ENCODE peak calls at places on chromosome 7, in six cellular contexts. One of them, this sample, is unnamed.
A peak's percentile ranks its signal among the peaks of the same experiment; 100 is the strongest.

GRCh38 chr7:127150543-127150942 is 102.2 kb downstream of the GRM8 start:
- DNase-seq in GM12891: no peak
- DNase-seq in upper lobe of left lung: no peak
- DNase-seq in suprapubic skin: no peak
- DNase-seq in body of pancreas: no peak
- DNase-seq in K562: no peak
- DNase-seq in this sample: no peak

GRCh38 chr7:117169907-117170306 is 153.0 kb downstream of the WNT2 start:
- DNase-seq in GM12891: no peak
- DNase-seq in upper lobe of left lung: no peak
- DNase-seq in suprapubic skin: no peak
- DNase-seq in body of pancreas: peak; percentile 82
- DNase-seq in K562: no peak
- DNase-seq in this sample: no peak

GRCh38 chr7:151238190-151238810 is 6.0 kb downstream of the CHPF2 start:
- DNase-seq in GM12891: no peak
- DNase-seq in upper lobe of left lung: no peak
- DNase-seq in suprapubic skin: no peak
- DNase-seq in body of pancreas: no peak
- DNase-seq in K562: no peak
- DNase-seq in this sample: no peak

GRCh38 chr7:99140813-99141212 is 3.1 kb downstream of the SMURF1 start:
- DNase-seq in GM12891: no peak
- DNase-seq in upper lobe of left lung: no peak
- DNase-seq in suprapubic skin: no peak
- DNase-seq in body of pancreas: no peak
- DNase-seq in K562: no peak
- DNase-seq in this sample: no peak

GRCh38 chr7:16465469-16466086 is at the start of gene SOSTDC1:
- DNase-seq in GM12891: no peak
- DNase-seq in upper lobe of left lung: no peak
- DNase-seq in suprapubic skin: no peak
- DNase-seq in body of pancreas: peak; percentile 7
- DNase-seq in K562: peak; percentile 16
- DNase-seq in this sample: no peak

GRCh38 chr7:43491984-43492383 is 90.9 kb upstream of the STK17A start:
- DNase-seq in GM12891: no peak
- DNase-seq in upper lobe of left lung: no peak
- DNase-seq in suprapubic skin: no peak
- DNase-seq in body of pancreas: no peak
- DNase-seq in K562: no peak
- DNase-seq in this sample: peak; percentile 77

GRCh38 chr7:35971133-35971995 is 170.5 kb downstream of the SEPTIN7 start:
- DNase-seq in GM12891: peak; percentile 37
- DNase-seq in upper lobe of left lung: no peak
- DNase-seq in suprapubic skin: no peak
- DNase-seq in body of pancreas: peak; percentile 50
- DNase-seq in K562: no peak
- DNase-seq in this sample: no peak

GRCh38 chr7:9776900-9777299 is 1196.8 kb upstream of the PHF14 start:
- DNase-seq in GM12891: no peak
- DNase-seq in upper lobe of left lung: no peak
- DNase-seq in suprapubic skin: no peak
- DNase-seq in body of pancreas: no peak
- DNase-seq in K562: no peak
- DNase-seq in this sample: no peak

GRCh38 chr7:16264436-16265183 is 156.7 kb downstream of the CRPPA start:
- DNase-seq in GM12891: no peak
- DNase-seq in upper lobe of left lung: no peak
- DNase-seq in suprapubic skin: no peak
- DNase-seq in body of pancreas: no peak
- DNase-seq in K562: no peak
- DNase-seq in this sample: no peak

GRCh38 chr7:122133477-122133876 is 10.6 kb downstream of the AASS start:
- DNase-seq in GM12891: no peak
- DNase-seq in upper lobe of left lung: no peak
- DNase-seq in suprapubic skin: no peak
- DNase-seq in body of pancreas: no peak
- DNase-seq in K562: no peak
- DNase-seq in this sample: no peak

GRCh38 chr7:41886257-41886905 is 183.5 kb upstream of the INHBA start:
- DNase-seq in GM12891: no peak
- DNase-seq in upper lobe of left lung: peak; percentile 40
- DNase-seq in suprapubic skin: no peak
- DNase-seq in body of pancreas: peak; percentile 19
- DNase-seq in K562: no peak
- DNase-seq in this sample: peak; percentile 58

GRCh38 chr7:17646181-17646956 is 293.9 kb downstream of the SNX13 start:
- DNase-seq in GM12891: no peak
- DNase-seq in upper lobe of left lung: no peak
- DNase-seq in suprapubic skin: no peak
- DNase-seq in body of pancreas: no peak
- DNase-seq in K562: no peak
- DNase-seq in this sample: no peak

GRCh38 chr7:57201895-57202210 is 69.6 kb upstream of the ZNF479 start:
- DNase-seq in GM12891: no peak
- DNase-seq in upper lobe of left lung: no peak
- DNase-seq in suprapubic skin: no peak
- DNase-seq in body of pancreas: no peak
- DNase-seq in K562: no peak
- DNase-seq in this sample: no peak

GRCh38 chr7:72710983-72711382 is 117.0 kb downstream of the TYW1B start:
- DNase-seq in GM12891: no peak
- DNase-seq in upper lobe of left lung: no peak
- DNase-seq in suprapubic skin: no peak
- DNase-seq in body of pancreas: no peak
- DNase-seq in K562: peak; percentile 54
- DNase-seq in this sample: no peak

GRCh38 chr7:92745241-92745640 is 91.1 kb downstream of the CDK6 start:
- DNase-seq in GM12891: no peak
- DNase-seq in upper lobe of left lung: no peak
- DNase-seq in suprapubic skin: no peak
- DNase-seq in body of pancreas: no peak
- DNase-seq in K562: no peak
- DNase-seq in this sample: no peak

GRCh38 chr7:158803226-158803944 is 25.9 kb downstream of the ESYT2 start:
- DNase-seq in GM12891: no peak
- DNase-seq in upper lobe of left lung: no peak
- DNase-seq in suprapubic skin: no peak
- DNase-seq in body of pancreas: no peak
- DNase-seq in K562: no peak
- DNase-seq in this sample: no peak

GRCh38 chr7:158774916-158775315 is 54.4 kb downstream of the ESYT2 start:
- DNase-seq in GM12891: no peak
- DNase-seq in upper lobe of left lung: no peak
- DNase-seq in suprapubic skin: no peak
- DNase-seq in body of pancreas: no peak
- DNase-seq in K562: no peak
- DNase-seq in this sample: no peak

GRCh38 chr7:87853237-87853864 is 22.8 kb downstream of the SLC25A40 start:
- DNase-seq in GM12891: no peak
- DNase-seq in upper lobe of left lung: no peak
- DNase-seq in suprapubic skin: no peak
- DNase-seq in body of pancreas: no peak
- DNase-seq in K562: no peak
- DNase-seq in this sample: no peak

GRCh38 chr7:129864042-129864441 is 88.7 kb downstream of the UBE2H start:
- DNase-seq in GM12891: no peak
- DNase-seq in upper lobe of left lung: no peak
- DNase-seq in suprapubic skin: no peak
- DNase-seq in body of pancreas: peak; percentile 64
- DNase-seq in K562: no peak
- DNase-seq in this sample: no peak

DNA sequence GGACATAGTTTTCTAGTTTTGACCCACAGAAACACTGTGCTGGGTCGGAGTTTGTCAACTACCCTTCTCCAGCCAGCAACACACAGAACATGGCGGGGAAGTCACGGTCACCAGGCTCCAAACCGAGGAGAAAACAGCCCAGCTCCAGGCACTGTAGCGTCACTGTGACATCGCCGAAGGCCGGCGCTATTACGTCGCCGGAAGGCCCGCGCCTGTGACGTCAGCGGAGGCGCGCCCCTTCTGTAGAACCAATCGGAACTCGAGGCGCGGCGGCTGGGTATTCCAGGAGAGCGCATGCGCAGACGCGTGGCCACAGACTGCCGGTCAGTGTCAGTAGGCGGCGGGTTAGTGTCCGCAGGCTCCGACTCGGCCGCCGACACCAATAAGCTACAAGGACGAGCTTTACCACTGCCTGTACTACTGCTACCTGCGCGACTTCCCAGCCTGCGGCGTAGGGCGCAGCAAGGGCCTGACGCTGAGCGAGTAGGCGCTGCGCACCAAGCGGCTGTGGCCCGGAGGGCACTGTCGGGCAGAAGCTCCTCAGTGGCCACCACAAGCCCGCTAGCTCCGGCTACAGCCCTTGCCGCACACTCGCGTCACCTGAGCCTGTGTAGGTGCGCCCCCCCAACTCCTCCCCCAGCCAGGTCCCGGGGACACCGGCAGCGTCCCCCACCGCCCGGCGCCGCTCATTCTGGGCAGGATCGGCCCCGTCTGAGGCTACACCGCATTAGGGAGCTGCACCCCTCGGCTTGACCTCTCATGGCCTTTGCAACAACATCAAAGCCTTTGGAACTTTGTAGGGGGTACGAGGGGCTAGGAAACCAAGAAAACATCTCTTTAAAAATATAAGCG is 35.1 kb upstream of the SRRM3 start:
- DNase-seq in GM12891: peak; percentile 91
- DNase-seq in upper lobe of left lung: peak; percentile 98
- DNase-seq in suprapubic skin: peak; percentile 99
- DNase-seq in body of pancreas: peak; percentile 99
- DNase-seq in K562: peak; percentile 98
- DNase-seq in this sample: peak; percentile 89
- TF ChIP-seq POLR2A in GM12891: no peak
- TF ChIP-seq POLR2A in upper lobe of left lung: peak; percentile 90
- TF ChIP-seq POLR2A in suprapubic skin: peak; percentile 25
- TF ChIP-seq POLR2A in body of pancreas: peak; percentile 97
- TF ChIP-seq POLR2A in K562: peak; percentile 93
- TF ChIP-seq POLR2A in this sample: peak; percentile 91

GRCh38 chr7:39367943-39368342 is 198.3 kb upstream of the YAE1 start:
- DNase-seq in GM12891: no peak
- DNase-seq in upper lobe of left lung: no peak
- DNase-seq in suprapubic skin: no peak
- DNase-seq in body of pancreas: no peak
- DNase-seq in K562: no peak
- DNase-seq in this sample: no peak
- TF ChIP-seq POLR2A in GM12891: no peak
- TF ChIP-seq POLR2A in upper lobe of left lung: no peak
- TF ChIP-seq POLR2A in suprapubic skin: no peak
- TF ChIP-seq POLR2A in body of pancreas: no peak
- TF ChIP-seq POLR2A in K562: no peak
- TF ChIP-seq POLR2A in this sample: no peak

GRCh38 chr7:100271716-100272537 is 35.6 kb upstream of the SPDYE3 start:
- DNase-seq in GM12891: peak; percentile 90
- DNase-seq in upper lobe of left lung: peak; percentile 100
- DNase-seq in suprapubic skin: peak; percentile 99
- DNase-seq in body of pancreas: peak; percentile 99
- DNase-seq in K562: peak; percentile 94
- DNase-seq in this sample: peak; percentile 84
- TF ChIP-seq POLR2A in GM12891: no peak
- TF ChIP-seq POLR2A in upper lobe of left lung: no peak
- TF ChIP-seq POLR2A in suprapubic skin: no peak
- TF ChIP-seq POLR2A in body of pancreas: peak; percentile 54
- TF ChIP-seq POLR2A in K562: peak; percentile 40
- TF ChIP-seq POLR2A in this sample: peak; percentile 57

GRCh38 chr7:33107136-33108066 is 1.8 kb downstream of the RP9 start:
- DNase-seq in GM12891: no peak
- DNase-seq in upper lobe of left lung: peak; percentile 36
- DNase-seq in suprapubic skin: no peak
- DNase-seq in body of pancreas: peak; percentile 34
- DNase-seq in K562: no peak
- DNase-seq in this sample: no peak

GRCh38 chr7:33111614-33112013 is 2.4 kb upstream of the RP9 start:
- DNase-seq in GM12891: no peak
- DNase-seq in upper lobe of left lung: no peak
- DNase-seq in suprapubic skin: no peak
- DNase-seq in body of pancreas: no peak
- DNase-seq in K562: no peak
- DNase-seq in this sample: no peak

GRCh38 chr7:33108591-33108930 is 643 bp downstream of the RP9 start:
- DNase-seq in GM12891: no peak
- DNase-seq in upper lobe of left lung: no peak
- DNase-seq in suprapubic skin: no peak
- DNase-seq in body of pancreas: no peak
- DNase-seq in K562: no peak
- DNase-seq in this sample: no peak

GRCh38 chr7:33109758-33110238 is 594 bp upstream of the RP9 start:
- DNase-seq in GM12891: no peak
- DNase-seq in upper lobe of left lung: no peak
- DNase-seq in suprapubic skin: no peak
- DNase-seq in body of pancreas: no peak
- DNase-seq in K562: no peak
- DNase-seq in this sample: peak; percentile 51

DNA sequence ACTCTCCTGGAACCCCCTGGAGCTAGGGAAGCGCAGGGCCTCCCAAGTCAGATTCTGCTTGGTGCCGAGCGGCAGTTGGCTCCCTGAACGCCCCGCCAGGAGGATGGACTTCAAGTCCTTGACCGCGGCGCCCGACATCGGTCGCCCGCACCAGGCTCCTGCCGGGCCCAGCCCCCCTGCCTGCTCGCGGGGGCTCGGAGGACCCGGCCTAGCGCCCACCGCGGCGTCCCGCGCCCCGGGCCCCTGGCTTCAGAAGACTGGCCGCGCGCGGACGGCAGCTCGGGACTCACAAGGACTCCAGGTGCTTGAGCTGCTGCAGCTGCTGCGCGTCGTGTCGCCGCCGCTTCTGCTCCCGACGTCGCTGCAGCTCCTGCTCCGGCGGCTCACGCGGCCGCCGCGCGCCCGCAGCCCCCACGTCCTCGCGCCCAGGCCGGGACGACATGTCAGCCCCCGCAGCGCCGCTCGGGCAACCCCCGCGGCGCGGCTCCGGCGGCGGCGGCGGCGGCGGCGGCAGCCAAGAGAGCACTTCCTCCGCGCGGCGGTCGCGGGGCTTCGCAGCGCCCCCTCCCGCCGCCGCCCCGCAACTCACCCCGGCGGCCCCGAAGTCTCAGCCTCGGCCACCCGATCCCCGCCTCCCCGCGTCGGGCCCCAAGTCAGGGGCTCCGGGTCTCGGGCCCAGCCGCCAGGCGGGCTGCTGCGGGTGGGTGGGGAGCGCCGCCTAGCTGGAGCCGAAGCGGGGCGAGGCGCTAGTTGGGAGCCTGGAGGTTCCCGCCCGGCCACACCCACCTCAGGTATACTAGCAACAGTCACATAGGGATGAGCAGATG is at the start of gene RP9:
- DNase-seq in GM12891: peak; percentile 75
- DNase-seq in upper lobe of left lung: peak; percentile 72
- DNase-seq in suprapubic skin: peak; percentile 82
- DNase-seq in body of pancreas: peak; percentile 72
- DNase-seq in K562: peak; percentile 87
- DNase-seq in this sample: peak; percentile 87
- TF ChIP-seq POLR2A in GM12891: peak; percentile 50
- TF ChIP-seq POLR2A in upper lobe of left lung: no peak
- TF ChIP-seq POLR2A in suprapubic skin: no peak
- TF ChIP-seq POLR2A in body of pancreas: peak; percentile 41
- TF ChIP-seq POLR2A in K562: peak; percentile 61
- TF ChIP-seq POLR2A in this sample: peak; percentile 89

This sample was measured in H54.